ENCODE peak calls at places on chromosomes 12 and 14, in eight cellular contexts. P is A549, C is HCT116, T is SK-N-SH, I is WTC11, W is NB4, R is HepG2, D is GM12878. B is an unnamed sample.

GRCh38 chr12:77013091-77013490 is 52.3 kb downstream of the E2F7 start:
- DNase-seq in P (no peak), C (no peak), T (no peak), I (no peak), W (no peak), R (no peak), D (no peak), B (no peak)

GRCh38 chr12:14695685-14696084 is 714 bp downstream of the GUCY2C start:
- DNase-seq in P (no peak), C (no peak), T (no peak), I (no peak), W (no peak), R (no peak), D (no peak), B (no peak)

GRCh38 chr12:1922075-1922709 is 3.7 kb upstream of the CACNA2D4 start:
- DNase-seq in P (no peak), C (no peak), T (peak), I (peak), W (peak), R (no peak), D (no peak), B (no peak)

GRCh38 chr14:68111733-68112270 is 292.2 kb downstream of the RAD51B start:
- DNase-seq in P (no peak), C (no peak), T (no peak), I (no peak), W (no peak), R (no peak), D (no peak), B (no peak)

GRCh38 chr12:95440401-95440800 is 33.6 kb upstream of the METAP2 start:
- DNase-seq in P (no peak), C (no peak), T (no peak), I (no peak), W (no peak), R (no peak), D (no peak), B (no peak)

GRCh38 chr14:82694820-82695219 is 1161.2 kb upstream of the SEL1L start:
- DNase-seq in P (no peak), C (no peak), T (no peak), I (no peak), W (no peak), R (no peak), D (no peak), B (no peak)

GRCh38 chr14:50087350-50088116 is 28.8 kb downstream of the VCPKMT start:
- DNase-seq in P (no peak), C (no peak), T (no peak), I (no peak), W (no peak), R (no peak), D (no peak), B (no peak)

GRCh38 chr12:117998719-117999118 is 17.8 kb upstream of the RFC5 start:
- DNase-seq in P (no peak), C (no peak), T (no peak), I (no peak), W (no peak), R (no peak), D (no peak), B (no peak)

GRCh38 chr14:104195854-104196253 is 57.5 kb downstream of the KIF26A start:
- DNase-seq in P (no peak), C (no peak), T (no peak), I (no peak), W (no peak), R (no peak), D (no peak), B (no peak)

GRCh38 chr14:57182760-57183503 is 85.8 kb downstream of the EXOC5 start:
- DNase-seq in P (no peak), C (peak), T (peak), I (peak), W (peak), R (peak), D (no peak), B (no peak)

GRCh38 chr12:116863275-116863767 is 17.9 kb downstream of the HRK start:
- DNase-seq in P (no peak), C (peak), T (peak), I (peak), W (peak), R (peak), D (no peak), B (peak)

GRCh38 chr12:71756054-71756675 is 1.5 kb downstream of the RAB21 start:
- DNase-seq in P (no peak), C (no peak), T (no peak), I (no peak), W (no peak), R (no peak), D (no peak), B (peak)

GRCh38 chr12:111440152-111440551 is 34.4 kb downstream of the SH2B3 start:
- DNase-seq in P (no peak), C (no peak), T (no peak), I (no peak), W (no peak), R (no peak), D (no peak), B (no peak)

GRCh38 chr14:90602088-90602687 is 205.4 kb downstream of the CALM1 start:
- DNase-seq in P (no peak), C (no peak), T (no peak), I (no peak), W (no peak), R (no peak), D (no peak), B (no peak)

GRCh38 chr14:100292301-100292775 is 13.9 kb downstream of the SLC25A29 start:
- DNase-seq in P (no peak), C (no peak), T (peak), I (peak), W (no peak), R (no peak), D (no peak), B (no peak)

GRCh38 chr14:87874676-87875075 is 118.3 kb downstream of the GALC start:
- DNase-seq in P (no peak), C (no peak), T (no peak), I (no peak), W (no peak), R (no peak), D (no peak), B (no peak)

GRCh38 chr14:71597289-71597920 is 334.8 kb upstream of the RGS6 start:
- DNase-seq in P (no peak), C (no peak), T (no peak), I (no peak), W (no peak), R (no peak), D (no peak), B (no peak)

GRCh38 chr12:130953783-130954543 is at the start of gene ADGRD1:
- DNase-seq in P (peak), C (no peak), T (no peak), I (no peak), W (peak), R (no peak), D (no peak), B (no peak)

GRCh38 chr12:119715268-119715620 is 47.3 kb downstream of the PRKAB1 start:
- DNase-seq in P (no peak), C (no peak), T (no peak), I (no peak), W (no peak), R (peak), D (no peak), B (no peak)

GRCh38 chr14:37122288-37122687 is 50.1 kb downstream of the SLC25A21 start:
- DNase-seq in P (peak), C (peak), T (no peak), I (no peak), W (peak), R (peak), D (no peak), B (peak)

GRCh38 chr14:52834440-52834842 is 43.0 kb upstream of the GNPNAT1 start:
- DNase-seq in P (peak), C (no peak), T (peak), I (no peak), W (no peak), R (no peak), D (no peak), B (peak)

GRCh38 chr12:21828779-21829178 is 54.3 kb upstream of the KCNJ8 start:
- DNase-seq in P (no peak), C (no peak), T (no peak), I (no peak), W (no peak), R (no peak), D (no peak), B (no peak)

GRCh38 chr12:105705765-105706164 is 375.3 kb downstream of the C12orf75 start:
- DNase-seq in P (peak), C (peak), T (peak), I (peak), W (peak), R (peak), D (no peak), B (peak)

GRCh38 chr12:52920937-52921336 is 16.1 kb upstream of the KRT8 start:
- DNase-seq in P (no peak), C (no peak), T (no peak), I (no peak), W (no peak), R (peak), D (no peak), B (no peak)

GRCh38 chr14:100538566-100539318 is 48.5 kb downstream of the BEGAIN start:
- DNase-seq in P (no peak), C (no peak), T (peak), I (no peak), W (no peak), R (no peak), D (no peak), B (no peak)

GRCh38 chr12:32586390-32586789 is 92.7 kb upstream of the DNM1L start:
- DNase-seq in P (no peak), C (no peak), T (no peak), I (no peak), W (peak), R (no peak), D (no peak), B (peak)

GRCh38 chr12:32587536-32588346 is 91.4 kb upstream of the DNM1L start:
- DNase-seq in P (no peak), C (no peak), T (no peak), I (no peak), W (peak), R (no peak), D (no peak), B (no peak)

GRCh38 chr12:32585680-32586079 is 93.4 kb upstream of the DNM1L start:
- DNase-seq in P (no peak), C (no peak), T (no peak), I (no peak), W (peak), R (no peak), D (no peak), B (no peak)

GRCh38 chr12:32589165-32589891 is 89.8 kb upstream of the DNM1L start:
- DNase-seq in P (no peak), C (no peak), T (no peak), I (no peak), W (peak), R (no peak), D (no peak), B (no peak)

DNA sequence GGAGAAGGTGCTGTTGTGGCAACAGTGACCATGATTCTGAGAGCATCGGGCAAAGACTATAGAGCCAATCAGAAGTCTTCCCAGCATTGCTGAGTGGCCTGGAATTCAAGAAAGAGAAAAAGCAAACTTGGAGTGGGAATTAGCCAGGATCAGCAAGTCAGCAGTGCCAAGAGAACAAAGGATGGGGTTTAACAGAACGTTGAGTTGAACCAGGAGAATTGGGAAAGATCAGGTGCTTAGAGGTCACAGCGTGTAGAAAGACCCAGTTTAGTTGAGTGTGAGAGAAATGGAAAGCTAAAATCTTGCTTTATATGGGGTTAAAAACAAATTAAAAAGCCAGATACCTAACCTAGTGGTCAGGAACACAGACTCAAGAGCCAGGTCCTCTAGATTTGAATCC is 90.5 kb upstream of the DNM1L start:
- DNase-seq in P (no peak), C (no peak), T (no peak), I (no peak), W (no peak), R (no peak), D (no peak), B (no peak)
- TF ChIP-seq MAX in P (no peak), C (no peak), T (no peak), I (no peak), W (no peak), R (no peak), D (no peak), B (no peak)

GRCh38 chr12:48110691-48111315 is 4.9 kb upstream of the SENP1 start:
- DNase-seq in P (no peak), C (no peak), T (no peak), I (no peak), W (no peak), R (no peak), D (no peak), B (no peak)
- TF ChIP-seq MAX in P (no peak), C (no peak), T (no peak), I (no peak), W (no peak), R (no peak), D (no peak), B (no peak)

DNA sequence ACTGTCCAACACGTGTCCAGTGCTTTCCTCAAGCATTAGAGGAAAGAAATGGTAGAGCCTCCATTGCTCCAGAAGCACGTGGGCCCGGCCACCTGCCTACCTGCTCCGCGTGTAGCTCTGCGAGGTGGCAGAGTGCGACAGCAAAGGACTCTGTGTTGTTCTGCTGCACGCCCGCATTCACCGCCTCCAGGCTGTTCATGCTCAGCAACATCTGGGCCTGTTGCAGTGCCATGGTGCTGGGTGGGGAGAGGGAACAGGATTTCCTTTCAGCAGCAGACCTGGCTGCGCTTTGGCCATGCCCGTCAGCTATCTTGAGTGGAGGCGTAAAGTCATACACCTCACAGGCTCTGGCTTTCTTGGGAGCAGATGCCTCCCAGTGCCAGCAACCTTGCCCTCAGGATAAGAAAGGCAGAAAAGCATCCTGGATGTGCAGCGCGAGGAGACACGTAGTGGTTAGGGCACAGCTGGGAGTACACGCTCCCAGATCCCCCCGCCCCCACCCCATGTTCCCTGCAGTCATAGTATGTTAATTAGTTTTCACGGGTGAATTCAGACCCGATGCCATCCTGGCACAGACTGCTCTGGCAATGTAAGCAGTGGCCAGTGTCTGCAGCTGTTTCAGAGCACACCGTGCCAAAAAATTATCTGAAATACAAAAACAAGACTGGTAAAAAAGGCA is 25.1 kb downstream of the ANAPC5 start:
- DNase-seq in P (no peak), C (no peak), T (peak), I (no peak), W (no peak), R (no peak), D (no peak), B (peak)
- TF ChIP-seq MAX in P (no peak), C (no peak), T (no peak), I (no peak), W (no peak), R (no peak), D (no peak), B (no peak)

GRCh38 chr12:6383572-6384498 is at the start of gene LTBR:
- DNase-seq in P (peak), C (no peak), T (no peak), I (peak), W (peak), R (peak), D (no peak), B (peak)
- TF ChIP-seq MAX in P (peak), C (no peak), T (no peak), I (peak), W (peak), R (peak), D (no peak), B (peak)

DNA sequence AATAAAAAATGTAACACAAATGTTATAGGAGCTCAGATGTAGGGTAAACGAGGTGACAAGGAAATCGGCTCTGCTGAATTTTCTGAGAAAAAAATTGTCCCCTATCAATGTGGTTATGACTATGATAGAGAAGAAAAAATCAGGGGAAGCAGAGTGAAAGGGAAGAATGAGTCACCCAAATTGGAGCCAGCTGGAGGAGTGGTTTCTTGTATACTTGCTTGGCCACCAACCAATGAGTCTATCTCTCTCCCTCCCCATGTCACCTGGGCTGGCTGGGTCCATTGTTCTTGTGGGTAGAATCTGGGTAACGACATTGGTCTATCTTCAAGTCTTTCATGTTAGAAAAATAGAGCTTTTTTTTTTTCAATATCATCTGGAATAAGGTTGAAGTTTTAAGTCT is 196.6 kb upstream of the FLRT2 start:
- DNase-seq in P (no peak), C (no peak), T (no peak), I (no peak), W (no peak), R (no peak), D (no peak), B (peak)
- TF ChIP-seq MAX in P (no peak), C (no peak), T (no peak), I (no peak), W (no peak), R (no peak), D (no peak), B (no peak)

GRCh38 chr12:104358353-104359003 is 54.9 kb downstream of the EID3 start:
- DNase-seq in P (no peak), C (peak), T (peak), I (peak), W (peak), R (peak), D (peak), B (peak)
- TF ChIP-seq MAX in P (no peak), C (no peak), T (no peak), I (no peak), W (peak), R (no peak), D (no peak), B (no peak)

GRCh38 chr12:115078334-115078733 is 394.4 kb upstream of the TBX3 start:
- DNase-seq in P (no peak), C (no peak), T (no peak), I (no peak), W (no peak), R (peak), D (no peak), B (no peak)

GRCh38 chr12:115075552-115076170 is 391.7 kb upstream of the TBX3 start:
- DNase-seq in P (no peak), C (no peak), T (no peak), I (no peak), W (no peak), R (no peak), D (no peak), B (no peak)

GRCh38 chr12:115079760-115080159 is 395.8 kb upstream of the TBX3 start:
- DNase-seq in P (no peak), C (no peak), T (no peak), I (no peak), W (no peak), R (no peak), D (no peak), B (no peak)

GRCh38 chr12:115078988-115079387 is 395.0 kb upstream of the TBX3 start:
- DNase-seq in P (no peak), C (no peak), T (no peak), I (no peak), W (no peak), R (no peak), D (no peak), B (no peak)
- TF ChIP-seq MAX in P (no peak), C (no peak), T (no peak), I (no peak), W (no peak), R (no peak), D (no peak), B (no peak)

GRCh38 chr14:85421166-85421877 is 108.6 kb upstream of the FLRT2 start:
- DNase-seq in P (no peak), C (no peak), T (no peak), I (no peak), W (peak), R (no peak), D (no peak), B (no peak)
- TF ChIP-seq MAX in P (no peak), C (no peak), T (no peak), I (no peak), W (no peak), R (no peak), D (no peak), B (no peak)

GRCh38 chr12:24561882-24562760 is 386.8 kb downstream of the BCAT1 start:
- DNase-seq in P (peak), C (no peak), T (peak), I (peak), W (peak), R (no peak), D (no peak), B (peak)
- TF ChIP-seq MAX in P (no peak), C (no peak), T (no peak), I (peak), W (no peak), R (no peak), D (no peak), B (no peak)

GRCh38 chr14:66378712-66379111 is 107.5 kb upstream of the CCDC196 start:
- DNase-seq in P (no peak), C (no peak), T (no peak), I (no peak), W (no peak), R (no peak), D (no peak), B (no peak)

GRCh38 chr14:66379116-66379515 is 107.1 kb upstream of the CCDC196 start:
- DNase-seq in P (no peak), C (no peak), T (no peak), I (no peak), W (no peak), R (no peak), D (no peak), B (no peak)

GRCh38 chr14:66381765-66382164 is 104.4 kb upstream of the CCDC196 start:
- DNase-seq in P (no peak), C (no peak), T (no peak), I (no peak), W (no peak), R (no peak), D (no peak), B (no peak)

GRCh38 chr14:66383271-66383670 is 102.9 kb upstream of the CCDC196 start:
- DNase-seq in P (no peak), C (no peak), T (no peak), I (no peak), W (no peak), R (no peak), D (no peak), B (no peak)

DNA sequence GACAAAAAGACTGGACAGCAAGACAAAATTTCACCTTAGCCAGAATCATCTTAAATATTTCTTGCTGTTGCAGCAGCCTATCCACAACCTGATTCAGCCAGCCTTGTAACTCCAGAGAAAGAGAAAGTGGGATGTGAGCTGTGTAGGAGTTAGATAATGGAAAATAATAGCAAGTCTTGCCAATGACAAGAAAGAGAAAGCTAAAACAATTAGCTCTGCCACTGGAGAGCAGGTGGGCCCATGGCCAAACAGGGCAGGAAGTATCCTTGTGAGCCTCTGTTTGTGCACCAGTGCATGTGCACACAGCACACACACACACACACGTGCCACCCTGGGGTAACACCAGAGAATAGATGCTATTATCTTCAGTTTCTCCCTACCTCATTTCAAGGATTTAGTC is 106.0 kb upstream of the CCDC196 start:
- DNase-seq in P (no peak), C (no peak), T (no peak), I (no peak), W (no peak), R (no peak), D (no peak), B (peak)
- TF ChIP-seq MAX in P (no peak), C (no peak), T (no peak), I (no peak), W (no peak), R (no peak), D (no peak), B (no peak)